ENCODE peak calls at places on chromosome 15, in nine cellular contexts. O is mucosa of descending colon, S is A549, L is epithelial cell of esophagus, W is AG10803, Y is HL-60, P is cardiac muscle cell, N is OCI-LY7, F is kidney epithelial cell. R is an unnamed sample.

GRCh38 chr15:31485911-31486461 is 159.4 kb downstream of the KLF13 start:
- DNase-seq in O (no peak), S (no peak), L (peak), W (no peak), Y (no peak), P (no peak), N (no peak), F (no peak), R (no peak)

GRCh38 chr15:80152180-80152895 is 461 bp upstream of the FAH start:
- DNase-seq in O (peak), S (peak), L (peak), W (peak), Y (peak), P (peak), N (peak), F (peak), R (peak)

GRCh38 chr15:29871401-29871800 is 49.1 kb upstream of the TJP1 start:
- DNase-seq in O (no peak), S (no peak), L (no peak), W (no peak), Y (no peak), P (no peak), N (no peak), F (no peak), R (no peak)

GRCh38 chr15:85296615-85297402 is 83.6 kb upstream of the AKAP13 start:
- DNase-seq in O (peak), S (peak), L (peak), W (peak), Y (peak), P (peak), N (peak), F (no peak), R (no peak)

GRCh38 chr15:85312486-85312885 is 67.9 kb upstream of the AKAP13 start:
- DNase-seq in O (no peak), S (no peak), L (no peak), W (peak), Y (no peak), P (no peak), N (no peak), F (peak), R (no peak)

GRCh38 chr15:79035111-79035601 is 55.4 kb downstream of the RASGRF1 start:
- DNase-seq in O (no peak), S (no peak), L (peak), W (no peak), Y (no peak), P (no peak), N (no peak), F (peak), R (no peak)

GRCh38 chr15:80780416-80781221 is 1.4 kb downstream of the CEMIP start:
- DNase-seq in O (peak), S (peak), L (peak), W (peak), Y (no peak), P (peak), N (no peak), F (no peak), R (no peak)

GRCh38 chr15:60634815-60635214 is 155.9 kb upstream of the ICE2 start:
- DNase-seq in O (peak), S (no peak), L (no peak), W (peak), Y (no peak), P (no peak), N (no peak), F (no peak), R (no peak)

GRCh38 chr15:98658831-98659699 is 10.7 kb downstream of the IGF1R start:
- DNase-seq in O (no peak), S (peak), L (peak), W (peak), Y (no peak), P (peak), N (peak), F (no peak), R (no peak)

GRCh38 chr15:74227968-74228722 is 8.0 kb upstream of the CCDC33 start:
- DNase-seq in O (no peak), S (no peak), L (no peak), W (no peak), Y (no peak), P (no peak), N (no peak), F (no peak), R (no peak)
- TF ChIP-seq CTCF in O (no peak), S (no peak), L (no peak), W (no peak), Y (no peak), P (no peak), N (no peak), F (no peak), R (no peak)

DNA sequence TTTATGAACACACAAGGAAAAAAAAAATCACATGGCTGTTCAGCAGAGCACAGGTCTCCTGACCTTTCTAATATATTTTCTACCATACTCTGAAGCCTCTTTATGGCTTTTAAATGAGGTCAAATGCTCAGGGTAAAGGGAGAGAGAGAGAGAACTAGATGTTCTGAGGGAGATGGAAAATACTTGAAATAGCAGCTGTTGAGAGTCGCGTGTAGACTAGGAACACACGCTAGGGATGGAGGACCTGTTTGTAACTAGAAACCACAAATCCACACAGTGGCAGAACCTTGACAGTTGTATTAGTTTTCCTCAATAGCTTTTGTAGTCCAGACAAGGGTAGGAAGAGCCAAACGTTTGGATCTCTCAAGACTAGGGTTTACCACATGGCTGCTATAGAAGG is 165.3 kb downstream of the FMN1 start:
- DNase-seq in O (no peak), S (no peak), L (no peak), W (peak), Y (no peak), P (no peak), N (no peak), F (no peak), R (no peak)
- H3K4me3 ChIP-seq in O (no peak), S (no peak), L (no peak), W (no peak), Y (no peak), P (no peak), N (no peak), F (no peak), R (no peak)

GRCh38 chr15:76930831-76931396 is 635 bp upstream of the RCN2 start:
- DNase-seq in O (no peak), S (no peak), L (no peak), W (no peak), Y (no peak), P (no peak), N (peak), F (no peak), R (no peak)

GRCh38 chr15:76928231-76928630 is 3.3 kb upstream of the RCN2 start:
- DNase-seq in O (no peak), S (no peak), L (no peak), W (no peak), Y (no peak), P (no peak), N (no peak), F (no peak), R (no peak)

GRCh38 chr15:76929011-76929760 is 2.4 kb upstream of the RCN2 start:
- DNase-seq in O (no peak), S (no peak), L (no peak), W (no peak), Y (no peak), P (no peak), N (no peak), F (no peak), R (no peak)

GRCh38 chr15:76932090-76932966 is 779 bp downstream of the RCN2 start:
- DNase-seq in O (no peak), S (peak), L (peak), W (no peak), Y (no peak), P (peak), N (peak), F (no peak), R (no peak)

GRCh38 chr15:76931397-76932089 is at the start of gene RCN2:
- DNase-seq in O (peak), S (peak), L (peak), W (peak), Y (peak), P (peak), N (peak), F (peak), R (peak)
- TF ChIP-seq CTCF in O (no peak), S (no peak), L (no peak), W (no peak), Y (no peak), P (no peak), N (no peak), F (no peak), R (no peak)

GRCh38 chr15:63040509-63040908 is 2.0 kb upstream of the TPM1 start:
- DNase-seq in O (no peak), S (no peak), L (peak), W (no peak), Y (no peak), P (no peak), N (no peak), F (no peak), R (no peak)

GRCh38 chr15:63040954-63041353 is 1.6 kb upstream of the TPM1 start:
- DNase-seq in O (no peak), S (no peak), L (no peak), W (no peak), Y (no peak), P (peak), N (no peak), F (no peak), R (no peak)

GRCh38 chr15:63041982-63042878 is at the start of gene TPM1:
- DNase-seq in O (peak), S (peak), L (peak), W (peak), Y (no peak), P (peak), N (no peak), F (peak), R (peak)

GRCh38 chr15:63042879-63043340 is 363 bp downstream of the TPM1 start:
- DNase-seq in O (no peak), S (peak), L (peak), W (no peak), Y (no peak), P (no peak), N (no peak), F (no peak), R (no peak)

DNA sequence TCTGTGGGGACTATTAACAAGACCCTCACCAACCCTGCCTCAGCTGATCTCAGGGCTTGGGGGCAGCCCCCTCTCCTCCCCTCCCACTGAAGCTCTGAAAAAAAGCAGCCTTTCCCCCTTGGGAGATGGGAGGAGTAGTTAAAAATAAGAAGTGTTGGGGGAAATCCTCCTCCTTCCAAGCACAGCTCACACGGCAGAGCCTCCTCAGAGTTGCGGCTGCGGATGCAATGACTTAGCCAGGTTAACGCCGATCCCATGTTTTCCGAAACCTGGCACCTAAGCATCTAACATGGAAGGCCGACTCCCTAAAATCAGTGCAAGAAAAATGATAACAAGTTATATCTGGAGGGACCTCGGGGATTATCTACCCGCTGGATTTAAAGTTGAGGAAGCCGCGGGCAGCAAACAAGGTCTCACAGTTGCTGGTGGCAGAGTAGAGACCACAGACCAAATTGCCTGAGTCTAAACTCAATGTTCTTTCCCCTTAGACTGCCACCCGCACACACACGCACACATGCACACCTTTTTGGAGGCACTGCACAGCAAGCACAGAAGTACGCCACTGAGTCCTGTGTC is 1.1 kb upstream of the TPM1 start:
- DNase-seq in O (no peak), S (no peak), L (no peak), W (no peak), Y (no peak), P (peak), N (no peak), F (no peak), R (no peak)
- H3K4me3 ChIP-seq in O (no peak), S (peak), L (peak), W (peak), Y (no peak), P (peak), N (no peak), F (peak), R (peak)

GRCh38 chr15:68554716-68555347 is 24.0 kb upstream of the CORO2B start:
- DNase-seq in O (no peak), S (no peak), L (no peak), W (no peak), Y (no peak), P (no peak), N (no peak), F (no peak), R (no peak)

GRCh38 chr15:68556139-68556990 is 22.4 kb upstream of the CORO2B start:
- DNase-seq in O (no peak), S (no peak), L (no peak), W (no peak), Y (no peak), P (no peak), N (no peak), F (no peak), R (no peak)

GRCh38 chr15:68553594-68553993 is 25.2 kb upstream of the CORO2B start:
- DNase-seq in O (no peak), S (no peak), L (no peak), W (no peak), Y (no peak), P (no peak), N (no peak), F (no peak), R (no peak)

GRCh38 chr15:68553994-68554715 is 24.6 kb upstream of the CORO2B start:
- DNase-seq in O (no peak), S (peak), L (peak), W (peak), Y (no peak), P (peak), N (peak), F (no peak), R (no peak)

GRCh38 chr15:68555348-68556037 is 23.3 kb upstream of the CORO2B start:
- DNase-seq in O (no peak), S (no peak), L (no peak), W (no peak), Y (no peak), P (no peak), N (no peak), F (no peak), R (no peak)
- TF ChIP-seq CTCF in O (no peak), S (no peak), L (no peak), W (no peak), Y (no peak), P (no peak), N (no peak), F (no peak), R (no peak)

GRCh38 chr15:40106203-40107161 is 2.2 kb downstream of the BMF start:
- DNase-seq in O (no peak), S (peak), L (peak), W (peak), Y (peak), P (peak), N (peak), F (no peak), R (no peak)

GRCh38 chr15:40103864-40104271 is 4.8 kb downstream of the BMF start:
- DNase-seq in O (no peak), S (no peak), L (no peak), W (peak), Y (no peak), P (no peak), N (no peak), F (no peak), R (no peak)

GRCh38 chr15:40104865-40105516 is 3.7 kb downstream of the BMF start:
- DNase-seq in O (peak), S (peak), L (peak), W (peak), Y (peak), P (peak), N (peak), F (no peak), R (no peak)

GRCh38 chr15:40104296-40104864 is 4.3 kb downstream of the BMF start:
- DNase-seq in O (no peak), S (no peak), L (peak), W (no peak), Y (no peak), P (no peak), N (no peak), F (no peak), R (no peak)

GRCh38 chr15:40105517-40106202 is 3.0 kb downstream of the BMF start:
- DNase-seq in O (no peak), S (no peak), L (no peak), W (no peak), Y (no peak), P (no peak), N (no peak), F (no peak), R (no peak)
- H3K4me3 ChIP-seq in O (no peak), S (no peak), L (no peak), W (no peak), Y (peak), P (no peak), N (peak), F (no peak), R (no peak)

DNA sequence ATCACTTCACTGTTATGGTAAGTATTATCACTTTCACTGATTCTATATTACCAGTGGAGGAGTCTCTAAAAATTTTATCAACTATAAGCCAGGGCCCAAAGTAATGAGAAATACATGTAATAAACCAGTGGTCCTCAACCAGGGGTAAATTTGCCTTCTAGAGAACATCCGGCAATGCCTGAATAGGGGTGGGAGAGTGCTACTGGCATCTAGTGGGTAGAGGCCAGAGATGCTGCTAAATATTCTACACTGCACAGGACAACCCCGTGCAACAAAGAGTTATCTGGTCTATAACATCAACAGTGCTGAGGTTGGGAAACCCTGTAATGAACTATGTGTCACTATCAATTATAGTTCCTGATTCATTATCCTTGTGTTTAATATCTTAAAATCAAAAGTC is 2.2 kb downstream of the LYSMD2 start:
- DNase-seq in O (no peak), S (no peak), L (no peak), W (no peak), Y (no peak), P (no peak), N (peak), F (no peak), R (no peak)
- TF ChIP-seq CTCF in O (no peak), S (peak), L (no peak), W (peak), Y (no peak), P (no peak), N (peak), F (no peak), R (no peak)

GRCh38 chr15:64454282-64454681 is 6.1 kb upstream of the ZNF609 start:
- DNase-seq in O (no peak), S (no peak), L (no peak), W (no peak), Y (no peak), P (no peak), N (no peak), F (no peak), R (no peak)
- H3K4me3 ChIP-seq in O (no peak), S (no peak), L (no peak), W (no peak), Y (no peak), P (no peak), N (no peak), F (no peak), R (no peak)

DNA sequence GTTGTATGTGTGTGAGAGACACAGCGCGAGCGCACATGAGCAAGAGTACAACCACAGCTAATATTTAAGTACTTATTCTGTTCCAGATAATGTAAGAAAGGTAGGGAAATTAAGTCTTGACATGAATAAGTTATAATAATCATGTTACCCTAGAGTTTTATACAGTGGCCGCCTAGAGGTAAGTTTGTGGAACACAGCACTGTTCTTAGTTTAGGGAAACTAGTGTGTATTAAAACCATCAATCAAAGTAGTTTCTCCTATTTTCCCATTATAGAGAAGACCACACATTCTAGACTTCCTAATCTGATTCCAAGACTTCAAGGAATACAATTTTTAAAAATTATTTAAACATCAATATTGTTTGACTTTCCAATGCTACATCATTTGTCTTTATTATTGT is 9.5 kb downstream of the ALDH1A2 start:
- DNase-seq in O (no peak), S (peak), L (no peak), W (no peak), Y (no peak), P (no peak), N (no peak), F (no peak), R (no peak)
- TF ChIP-seq CTCF in O (no peak), S (no peak), L (peak), W (peak), Y (no peak), P (peak), N (peak), F (peak), R (no peak)

GRCh38 chr15:33311312-33311971 is 675 bp downstream of the RYR3 start:
- DNase-seq in O (peak), S (no peak), L (peak), W (no peak), Y (no peak), P (peak), N (no peak), F (no peak), R (no peak)
- H3K4me3 ChIP-seq in O (no peak), S (peak), L (no peak), W (no peak), Y (no peak), P (peak), N (no peak), F (peak), R (no peak)

R was measured in AG04449.